ENCODE peak calls at places on chromosomes 2 and 18, in eight cellular contexts. I is body of pancreas, Z is H9, G is right lobe of liver, L is GM12878, K is PC-3, Y is hepatocyte, R is upper lobe of left lung. H is an unnamed sample.

GRCh38 chr2:152222975-152223638 is 47.5 kb upstream of the STAM2 start:
- DNase-seq in R (peak; percentile 26), G (peak; percentile 33), I (peak; percentile 24), Y (peak; percentile 82), Z (no peak), L (no peak), K (peak; percentile 77), H (peak; percentile 73)

GRCh38 chr2:15732341-15733077 is 140.8 kb downstream of the DDX1 start:
- DNase-seq in G (no peak), L (peak; percentile 38), Y (no peak), R (no peak), I (no peak), Z (no peak), K (no peak), H (no peak)

GRCh38 chr18:52008330-52008729 is 331.7 kb upstream of the DCC start:
- DNase-seq in Z (no peak), L (no peak), K (no peak), R (no peak), Y (no peak), G (no peak), I (no peak), H (no peak)

GRCh38 chr18:59656488-59656887 is 40.7 kb downstream of the CCBE1 start:
- DNase-seq in R (no peak), Z (no peak), K (no peak), L (no peak), G (no peak), Y (no peak), I (no peak), H (no peak)

GRCh38 chr2:104861295-104862060 is 7.6 kb downstream of the POU3F3 start:
- DNase-seq in R (no peak), Y (no peak), I (no peak), K (no peak), Z (peak; percentile 66), L (no peak), G (no peak), H (no peak)

GRCh38 chr2:88626171-88627054 is 851 bp downstream of the EIF2AK3 start:
- DNase-seq in I (peak; percentile 47), L (no peak), G (peak; percentile 62), R (peak; percentile 30), Z (peak; percentile 45), K (peak; percentile 25), Y (peak; percentile 55), H (no peak)

GRCh38 chr2:109558076-109558882 is 55.5 kb downstream of the SEPTIN10 start:
- DNase-seq in Y (peak; percentile 13), K (peak; percentile 97), Z (no peak), R (peak; percentile 45), G (peak; percentile 39), I (peak; percentile 53), L (no peak), H (no peak)

GRCh38 chr18:45562567-45563479 is 52.5 kb upstream of the SLC14A2 start:
- DNase-seq in K (no peak), I (no peak), L (no peak), Y (peak; percentile 25), G (no peak), R (no peak), Z (no peak), H (peak; percentile 91)

GRCh38 chr2:1972948-1973347 is 228.6 kb upstream of the PXDN start:
- DNase-seq in Z (no peak), G (no peak), Y (no peak), R (no peak), K (no peak), L (no peak), I (no peak), H (no peak)

GRCh38 chr2:26274058-26274613 is 29.4 kb downstream of the HADHB start:
- DNase-seq in G (no peak), Y (peak; percentile 70), K (peak; percentile 7), L (no peak), I (peak; percentile 88), R (peak; percentile 65), Z (no peak), H (peak; percentile 78)

GRCh38 chr2:66271777-66272176 is 163.1 kb upstream of the MEIS1 start:
- DNase-seq in G (no peak), K (no peak), Y (no peak), Z (no peak), R (no peak), L (no peak), I (no peak), H (no peak)

GRCh38 chr18:42509702-42510424 is 554.8 kb downstream of the PIK3C3 start:
- DNase-seq in Z (no peak), L (peak; percentile 23), I (no peak), Y (no peak), G (no peak), R (no peak), K (no peak), H (no peak)

GRCh38 chr2:3147641-3148530 is 229.7 kb downstream of the EIPR1 start:
- DNase-seq in L (no peak), G (no peak), R (no peak), Z (no peak), I (no peak), K (no peak), Y (no peak), H (no peak)

GRCh38 chr18:2325308-2325849 is 245.9 kb downstream of the METTL4 start:
- DNase-seq in R (no peak), L (no peak), I (no peak), Y (peak; percentile 54), Z (no peak), G (no peak), K (no peak), H (no peak)

GRCh38 chr2:75523313-75524275 is 37.1 kb downstream of the EVA1A start:
- DNase-seq in K (peak; percentile 98), G (peak; percentile 33), I (no peak), Z (no peak), L (peak; percentile 44), R (no peak), Y (peak; percentile 63), H (no peak)

GRCh38 chr18:75209952-75210261 is 690 bp upstream of the TSHZ1 start:
- DNase-seq in I (no peak), Y (peak; percentile 26), G (no peak), L (no peak), K (no peak), R (no peak), Z (no peak), H (no peak)

GRCh38 chr2:231611273-231612198 is 18.9 kb downstream of the TEX44 start:
- DNase-seq in R (peak; percentile 46), I (peak; percentile 36), Y (peak; percentile 80), G (no peak), L (no peak), K (peak; percentile 88), Z (peak; percentile 84), H (peak; percentile 82)

GRCh38 chr2:214019973-214020345 is 390.9 kb upstream of the VWC2L start:
- DNase-seq in K (no peak), Y (no peak), L (no peak), R (no peak), Z (no peak), G (no peak), I (no peak), H (no peak)

GRCh38 chr2:197700960-197701359 is 4.2 kb upstream of the MARS2 start:
- DNase-seq in Z (no peak), L (no peak), Y (no peak), G (no peak), K (no peak), R (no peak), I (no peak), H (no peak)

GRCh38 chr2:127072970-127073369 is 34.0 kb downstream of the BIN1 start:
- DNase-seq in K (no peak), Z (no peak), L (no peak), G (no peak), I (no peak), R (no peak), Y (no peak), H (no peak)

GRCh38 chr2:20676353-20677215 is 9.6 kb downstream of the GDF7 start:
- DNase-seq in I (no peak), G (peak; percentile 56), L (peak; percentile 77), Y (peak; percentile 82), Z (peak; percentile 46), K (no peak), R (no peak), H (no peak)

GRCh38 chr2:28454016-28454930 is 41.6 kb upstream of the PLB1 start:
- DNase-seq in K (peak; percentile 28), Z (no peak), R (no peak), Y (peak; percentile 39), L (no peak), G (no peak), I (no peak), H (no peak)

GRCh38 chr2:9778012-9778411 is 65.3 kb upstream of the TAF1B start:
- DNase-seq in I (no peak), L (no peak), K (peak; percentile 50), Y (no peak), R (no peak), Z (peak; percentile 55), G (no peak), H (peak; percentile 56)
- TF ChIP-seq CTCF in I (peak; percentile 19), L (peak; percentile 51), K (peak; percentile 74), Y (peak; percentile 17), R (no peak), Z (peak; percentile 71), G (peak; percentile 4), H (no peak)

DNA sequence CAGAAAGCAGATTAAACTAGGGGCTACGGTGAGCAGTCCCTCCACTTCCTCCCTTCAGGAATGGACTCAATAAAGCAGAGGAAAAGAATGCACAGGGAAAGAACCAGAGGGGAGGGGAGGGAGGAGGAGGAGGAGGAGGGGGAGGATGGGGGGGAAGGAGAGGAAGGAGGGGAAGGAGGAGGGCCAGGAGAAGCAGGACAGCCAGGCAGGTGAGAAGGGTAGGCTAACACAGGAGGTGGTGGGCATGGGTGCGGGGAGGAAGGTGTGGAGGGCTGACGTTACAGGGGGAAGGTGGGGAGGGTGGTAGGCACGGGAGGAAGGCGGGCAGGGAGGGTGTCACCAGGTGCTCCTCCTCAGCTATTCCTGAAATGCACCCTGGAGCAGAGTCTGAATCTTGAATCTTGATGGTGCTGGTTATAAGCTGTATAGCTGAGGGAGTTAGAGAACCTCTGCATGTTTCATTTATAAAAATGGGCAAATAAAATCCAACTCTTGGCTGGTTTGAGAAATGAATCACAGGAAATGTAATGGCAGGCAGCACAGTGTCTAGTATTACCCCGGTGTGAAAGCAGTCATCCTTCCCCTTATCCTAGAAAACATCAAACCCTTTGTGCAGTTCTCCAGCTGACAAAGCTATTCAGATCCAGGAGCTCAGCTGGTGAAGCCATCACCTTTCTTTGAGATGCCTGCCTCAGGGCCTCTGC is 3.4 kb downstream of the TMEM18 start:
- DNase-seq in I (no peak), R (no peak), Z (no peak), Y (no peak), L (no peak), K (peak; percentile 76), G (no peak), H (no peak)
- H3K27ac ChIP-seq in I (no peak overlapping the region), R (no peak overlapping the region), Z (no peak overlapping the region), Y (no peak overlapping the region), L (peak overlapping the region; percentile 10), K (peak overlapping the region; percentile 52), G (no peak overlapping the region), H (no peak overlapping the region)

GRCh38 chr2:163182764-163183354 is 344.3 kb upstream of the KCNH7 start:
- DNase-seq in G (no peak), Z (no peak), R (no peak), Y (peak; percentile 10), L (no peak), K (peak; percentile 14), I (no peak), H (no peak)
- TF ChIP-seq CTCF in G (peak; percentile 63), Z (peak; percentile 76), R (no peak), Y (peak; percentile 76), L (peak; percentile 36), K (peak; percentile 66), I (peak; percentile 52), H (peak; percentile 52)

DNA sequence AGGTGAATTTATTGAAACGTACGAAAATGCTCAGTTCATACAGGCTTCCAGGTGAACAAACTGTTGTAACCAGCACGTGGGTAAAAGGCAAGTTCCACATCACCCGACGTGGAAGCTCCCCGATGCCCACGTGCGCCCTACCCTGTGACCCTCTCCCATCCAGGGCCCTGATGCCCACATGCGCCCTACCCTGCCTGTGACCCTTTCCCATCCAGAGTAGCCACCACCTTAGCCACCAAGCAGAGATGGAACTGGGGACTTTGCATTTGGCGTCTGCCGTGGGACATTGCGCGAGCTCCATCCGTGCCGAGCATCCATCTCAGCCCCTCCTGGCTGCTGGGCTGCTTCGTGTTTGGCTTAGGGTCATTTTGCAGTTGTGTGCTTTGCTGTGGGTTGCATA is 37.5 kb downstream of the ANO7 start:
- DNase-seq in Y (no peak), K (no peak), R (no peak), G (peak; percentile 16), L (no peak), Z (no peak), I (no peak), H (no peak)
- H3K27ac ChIP-seq in Y (no peak overlapping the region), K (no peak overlapping the region), R (no peak overlapping the region), G (no peak overlapping the region), L (no peak overlapping the region), Z (no peak overlapping the region), I (no peak overlapping the region), H (no peak overlapping the region)